ENCODE peak calls at places on chromosomes 3 and 15, in nine cellular contexts. C, K, N, A, V, F, M, E and Z are unnamed samples.

GRCh38 chr3:85151555-85151954 is 192.8 kb downstream of the CADM2 start:
- DNase-seq in F (no peak), V (no peak), E (no peak), K (no peak), N (no peak), M (no peak), A (no peak), C (no peak), Z (no peak)

GRCh38 chr3:17877299-17877698 is 134.9 kb upstream of the TBC1D5 start:
- DNase-seq in N (no peak), K (no peak), E (no peak), V (no peak), C (no peak), M (no peak), A (no peak), F (no peak), Z (no peak)

GRCh38 chr3:124157000-124157712 is 165.2 kb upstream of the ROPN1 start:
- DNase-seq in A (no peak), V (no peak), C (no peak), M (no peak), E (no peak), F (no peak), N (no peak), K (no peak), Z (no peak)

GRCh38 chr3:52834871-52835501 is at the start of gene MUSTN1:
- DNase-seq in A (no peak), F (peak), E (no peak), K (no peak), V (no peak), M (no peak), N (no peak), C (no peak), Z (no peak)

GRCh38 chr3:12427551-12427950 is 56.7 kb upstream of the TSEN2 start:
- DNase-seq in N (no peak), E (no peak), F (no peak), V (no peak), K (no peak), C (no peak), M (no peak), A (no peak), Z (no peak)

GRCh38 chr15:40289140-40289775 is 6.4 kb upstream of the ANKRD63 start:
- DNase-seq in A (no peak), K (peak), E (no peak), M (no peak), C (no peak), N (no peak), F (no peak), V (no peak), Z (no peak)

GRCh38 chr3:61650719-61651118 is 89.3 kb downstream of the PTPRG start:
- DNase-seq in F (no peak), A (no peak), K (no peak), M (no peak), N (no peak), E (no peak), C (no peak), V (no peak), Z (no peak)

GRCh38 chr3:58122936-58123700 is 87.7 kb downstream of the DNASE1L3 start:
- DNase-seq in E (no peak), K (no peak), V (no peak), N (no peak), A (no peak), F (no peak), C (no peak), M (no peak), Z (no peak)

GRCh38 chr15:78012643-78013077 is 64.9 kb downstream of the TBC1D2B start:
- DNase-seq in K (peak), N (no peak), F (no peak), E (peak), V (no peak), A (no peak), C (no peak), M (no peak), Z (no peak)

GRCh38 chr3:128623762-128624176 is 26.8 kb downstream of the RPN1 start:
- DNase-seq in K (no peak), F (no peak), V (no peak), C (no peak), M (no peak), N (peak), A (no peak), E (no peak), Z (no peak)

GRCh38 chr3:183564046-183564445 is 8.5 kb upstream of the KLHL6 start:
- DNase-seq in V (no peak), A (no peak), K (no peak), C (no peak), E (no peak), M (no peak), N (no peak), F (no peak), Z (no peak)

GRCh38 chr3:140387244-140387643 is 290.6 kb upstream of the TRIM42 start:
- DNase-seq in N (no peak), F (no peak), A (no peak), K (no peak), V (no peak), C (no peak), M (no peak), E (no peak), Z (no peak)
- TF ChIP-seq CTCF in N (no peak), F (no peak), A (no peak), K (no peak), V (no peak), C (no peak), M (no peak), E (no peak), Z (no peak)

GRCh38 chr15:85475711-85476110 is 95.3 kb downstream of the AKAP13 start:
- DNase-seq in F (no peak), V (no peak), M (no peak), K (no peak), C (no peak), E (no peak), N (no peak), A (no peak), Z (no peak)
- TF ChIP-seq CTCF in F (no peak), V (no peak), M (no peak), K (no peak), C (no peak), E (no peak), N (no peak), A (no peak), Z (no peak)

GRCh38 chr3:15976524-15976923 is 178.7 kb upstream of the ANKRD28 start:
- DNase-seq in F (no peak), A (no peak), N (no peak), K (no peak), M (no peak), C (no peak), E (no peak), V (no peak), Z (no peak)

GRCh38 chr3:15973930-15974329 is 176.2 kb upstream of the ANKRD28 start:
- DNase-seq in A (no peak), F (no peak), C (no peak), N (no peak), E (no peak), M (no peak), K (no peak), V (no peak), Z (no peak)

GRCh38 chr3:15977089-15977488 is 179.3 kb upstream of the ANKRD28 start:
- DNase-seq in K (no peak), M (no peak), A (no peak), F (no peak), V (no peak), E (no peak), N (no peak), C (no peak), Z (no peak)

GRCh38 chr3:15973414-15973813 is 175.6 kb upstream of the ANKRD28 start:
- DNase-seq in E (no peak), V (no peak), N (no peak), C (no peak), F (no peak), A (no peak), K (no peak), M (no peak), Z (no peak)

GRCh38 chr3:15974647-15975046 is 176.9 kb upstream of the ANKRD28 start:
- DNase-seq in F (no peak), M (no peak), E (no peak), N (no peak), A (no peak), C (no peak), V (no peak), K (no peak), Z (no peak)
- TF ChIP-seq CTCF in F (peak), M (no peak), E (no peak), N (peak), A (no peak), C (peak), V (peak), K (no peak), Z (peak)

DNA sequence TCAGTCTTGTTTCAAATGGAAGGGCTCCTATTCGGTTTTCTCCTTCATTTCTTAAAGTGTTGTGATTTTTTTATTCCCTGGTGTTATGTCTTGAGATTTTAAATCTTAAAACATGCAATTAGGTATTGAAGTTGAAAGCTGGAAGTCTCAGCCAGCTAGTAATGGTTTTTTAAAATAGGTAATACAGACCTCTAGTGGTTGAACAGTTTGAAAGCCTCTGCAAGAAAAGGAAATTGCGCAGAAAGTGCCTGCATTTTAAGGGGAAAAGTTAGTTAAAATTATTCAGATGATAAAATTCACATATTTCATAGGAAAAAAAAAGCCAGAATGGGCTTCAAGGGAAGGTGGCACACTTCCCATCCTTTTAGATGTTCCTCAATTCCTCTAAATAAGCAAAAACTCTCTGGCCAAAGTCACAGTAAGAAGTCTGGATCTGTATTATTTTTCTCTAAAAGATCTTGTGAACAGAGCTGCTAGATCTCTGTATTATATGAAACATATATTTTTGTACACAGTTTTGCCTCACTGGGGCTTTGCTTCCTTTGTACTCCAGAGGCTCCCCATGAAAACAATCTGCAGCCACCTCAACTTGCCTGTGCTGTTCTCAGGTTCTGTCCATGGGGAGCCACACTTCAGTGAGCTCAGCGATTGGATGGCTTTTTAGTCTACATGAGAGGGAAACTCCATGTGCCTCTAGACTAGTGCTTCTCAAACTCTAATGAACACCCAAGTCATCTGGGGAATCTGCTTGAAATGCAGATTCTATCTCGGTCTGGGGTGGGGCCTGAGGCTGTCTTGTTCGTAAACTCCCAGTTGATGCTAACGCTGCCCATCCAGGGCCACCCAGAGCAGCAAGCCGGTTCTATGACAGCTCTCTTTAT is 21.5 kb downstream of the AGTR1 start:
- DNase-seq in F (no peak), V (no peak), K (no peak), A (no peak), C (no peak), M (no peak), E (no peak), N (no peak), Z (no peak)
- TF ChIP-seq CTCF in F (peak), V (peak), K (no peak), A (peak), C (peak), M (no peak), E (no peak), N (peak), Z (no peak)

DNA sequence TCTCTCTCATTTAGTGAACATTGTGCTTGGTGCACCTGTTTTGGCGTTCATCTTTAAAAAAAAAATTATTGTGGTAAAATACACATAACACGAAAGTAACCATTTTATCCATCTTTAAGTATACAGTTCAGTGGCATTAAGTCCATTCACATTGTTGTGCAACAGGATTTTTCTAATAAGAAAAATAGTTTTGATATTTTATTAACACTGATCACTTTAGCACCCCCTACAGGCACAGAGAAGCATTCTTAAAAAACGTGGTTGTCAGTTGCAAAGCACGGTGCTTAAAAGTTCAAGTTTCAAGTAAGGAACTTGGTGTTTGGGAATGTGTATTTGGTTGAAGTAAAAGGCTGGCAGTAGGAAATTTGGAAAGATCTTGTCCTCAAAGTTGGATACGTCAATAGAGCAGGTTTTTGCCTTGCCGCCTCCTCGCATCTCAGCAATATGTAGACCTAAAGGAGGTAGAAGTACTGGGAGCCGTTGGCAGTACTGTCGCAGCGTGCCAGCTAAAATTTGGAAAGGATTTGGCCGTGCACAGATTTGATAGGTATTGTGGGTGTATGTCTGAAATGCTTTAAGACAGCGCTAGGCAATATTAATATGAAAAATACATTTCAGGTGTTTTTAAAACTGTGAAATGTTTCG is 110.4 kb downstream of the LRRC28 start:
- DNase-seq in C (no peak), N (no peak), V (peak), A (no peak), E (no peak), M (no peak), F (no peak), K (no peak), Z (no peak)
- TF ChIP-seq CTCF in C (peak), N (peak), V (peak), A (peak), E (no peak), M (peak), F (peak), K (peak), Z (peak)

GRCh38 chr3:10322355-10322715 is 1.4 kb upstream of the SEC13 start:
- DNase-seq in F (no peak), E (no peak), M (no peak), N (no peak), K (no peak), V (no peak), A (peak), C (no peak), Z (no peak)
- TF ChIP-seq CTCF in F (no peak), E (no peak), M (peak), N (peak), K (no peak), V (peak), A (no peak), C (peak), Z (peak)

DNA sequence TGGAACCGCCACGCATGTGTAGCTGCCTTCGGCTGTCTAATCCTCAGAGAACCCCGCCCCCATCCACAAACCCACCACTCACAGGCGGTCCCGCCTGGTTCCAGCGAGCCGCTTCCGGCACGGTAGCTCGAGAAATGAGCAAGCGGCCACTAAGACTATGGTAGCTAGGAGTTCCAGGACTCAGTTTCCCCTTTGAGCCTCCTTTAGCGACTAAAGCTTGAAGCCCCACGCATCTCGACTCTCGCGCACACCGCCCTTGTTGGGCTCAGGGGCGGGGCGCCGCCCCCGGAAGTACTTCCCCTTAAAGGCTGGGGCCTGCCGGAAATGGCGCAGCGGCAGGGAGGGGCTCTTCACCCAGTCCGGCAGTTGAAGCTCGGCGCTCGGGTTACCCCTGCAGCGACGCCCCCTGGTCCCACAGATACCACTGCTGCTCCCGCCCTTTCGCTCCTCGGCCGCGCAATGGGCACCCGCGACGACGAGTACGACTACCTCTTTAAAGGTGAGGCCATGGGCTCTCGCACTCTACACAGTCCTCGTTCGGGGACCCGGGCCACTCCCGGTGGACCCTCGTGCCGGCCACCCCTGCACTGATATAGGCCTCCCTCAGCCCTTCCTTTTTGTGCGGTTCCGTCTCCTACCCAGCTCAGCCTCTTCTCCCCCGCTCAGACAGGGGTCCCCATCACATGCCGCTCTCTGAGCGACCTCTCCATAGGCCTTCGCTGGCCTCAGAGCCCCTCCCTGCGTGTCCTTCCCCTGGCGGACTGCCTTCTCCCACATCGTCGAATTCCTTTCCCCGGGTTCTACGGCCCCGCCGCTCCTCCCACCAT is at the start of gene RAB11A:
- DNase-seq in V (peak), C (peak), E (peak), N (peak), K (peak), F (peak), A (peak), M (peak), Z (peak)
- TF ChIP-seq CTCF in V (peak), C (peak), E (peak), N (peak), K (no peak), F (no peak), A (peak), M (peak), Z (peak)

GRCh38 chr3:9886328-9886727 is 4.1 kb upstream of the JAGN1 start:
- DNase-seq in M (no peak), K (no peak), E (no peak), A (no peak), V (no peak), N (no peak), F (no peak), C (no peak), Z (no peak)

GRCh38 chr3:9881440-9881839 is 1.4 kb upstream of the CIDEC start:
- DNase-seq in F (no peak), K (no peak), A (no peak), M (no peak), E (no peak), V (no peak), N (no peak), C (no peak), Z (no peak)

GRCh38 chr3:9883676-9884554 is 3.9 kb upstream of the CIDEC start:
- DNase-seq in F (no peak), V (no peak), E (no peak), N (peak), M (no peak), A (no peak), K (no peak), C (no peak), Z (no peak)

GRCh38 chr3:9887478-9887877 is 2.9 kb upstream of the JAGN1 start:
- DNase-seq in E (no peak), C (no peak), A (no peak), V (no peak), M (no peak), K (no peak), N (no peak), F (no peak), Z (no peak)

DNA sequence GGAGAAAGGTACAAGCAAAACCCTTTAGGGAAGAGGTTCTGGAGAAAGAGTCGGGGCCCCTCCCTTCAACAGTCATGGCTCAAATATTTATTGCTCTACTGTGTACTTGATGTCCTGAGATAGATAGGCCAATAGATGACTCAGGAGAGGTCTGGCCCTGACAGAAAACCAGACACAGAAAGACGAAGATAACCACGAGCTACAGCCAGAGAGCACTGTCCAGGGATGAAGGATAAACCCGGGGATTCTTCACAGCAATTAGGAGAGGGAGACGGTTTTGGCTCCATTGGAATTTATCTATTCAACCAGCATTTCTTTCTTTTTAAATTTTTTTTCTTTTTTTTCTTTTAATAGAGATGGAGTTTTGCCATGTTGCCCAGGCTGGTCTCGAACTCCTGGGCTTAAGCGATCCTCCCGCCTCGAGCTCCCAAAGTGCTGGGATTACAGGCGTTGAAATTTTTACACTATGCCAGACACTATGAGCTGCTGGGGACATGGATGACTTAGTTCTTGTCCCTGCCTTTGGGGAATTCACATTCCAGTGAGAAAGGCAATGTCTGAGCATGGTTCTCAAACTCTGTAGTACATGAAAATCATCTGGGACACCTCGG is 4.6 kb upstream of the CIDEC start:
- DNase-seq in C (peak), A (peak), V (no peak), N (peak), F (no peak), E (no peak), K (no peak), M (no peak), Z (no peak)
- TF ChIP-seq CTCF in C (no peak), A (no peak), V (no peak), N (no peak), F (no peak), E (no peak), K (no peak), M (no peak), Z (no peak)

DNA sequence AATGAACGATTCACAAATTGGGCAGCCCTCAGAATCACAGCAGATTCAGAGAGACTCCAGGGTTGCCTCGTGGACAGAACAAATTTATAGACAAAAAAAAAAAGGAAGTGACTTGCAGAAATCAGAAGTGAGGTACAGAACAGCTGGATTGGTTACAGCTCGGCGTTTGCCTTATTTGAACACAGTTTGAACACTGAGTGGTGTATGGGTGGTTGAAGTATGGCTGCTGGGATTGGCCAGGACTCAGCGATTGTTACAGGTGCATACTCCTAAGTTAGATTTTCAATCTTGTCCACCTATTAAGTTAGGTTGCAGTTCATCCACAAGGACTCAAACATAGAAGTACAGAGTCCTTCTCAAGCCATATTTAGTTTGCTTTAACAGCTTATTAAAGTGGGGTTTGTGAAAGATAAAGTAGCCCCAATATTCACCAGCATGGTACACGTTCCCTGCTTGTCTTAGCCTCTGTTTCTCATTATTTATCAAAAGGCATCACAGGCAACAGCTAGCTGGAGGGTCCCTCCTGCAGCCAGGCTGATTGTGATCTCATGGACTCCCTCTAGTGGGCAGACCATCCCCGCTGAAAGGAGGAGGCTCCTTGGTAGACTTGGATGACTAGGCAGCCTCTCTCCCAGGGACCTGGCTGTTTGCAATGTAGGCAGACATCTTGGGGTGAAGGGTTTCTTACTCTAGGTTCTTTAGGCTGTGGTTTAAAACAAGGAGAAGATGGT is 17.6 kb upstream of the ALDH1L1 start:
- DNase-seq in K (no peak), A (peak), E (peak), C (no peak), N (no peak), M (peak), V (no peak), F (peak), Z (peak)
- TF ChIP-seq CTCF in K (peak), A (peak), E (no peak), C (peak), N (peak), M (peak), V (peak), F (peak), Z (peak)